ENCODE peak calls at places on chromosomes 6 and 20, in seven cellular contexts. Z, V, X, I, R, J and G are unnamed samples.

GRCh38 chr6:151093706-151094105 is 146.1 kb upstream of the AKAP12 start:
- DNase-seq in Z (no peak), V (no peak), X (no peak), I (no peak), R (no peak), J (no peak), G (no peak)

GRCh38 chr6:141552463-141552862 is 580.3 kb upstream of the GJE1 start:
- DNase-seq in Z (no peak), V (no peak), X (peak), I (no peak), R (no peak), J (no peak), G (peak)

GRCh38 chr20:51404297-51405060 is 138.0 kb downstream of the NFATC2 start:
- DNase-seq in Z (peak), V (peak), X (peak), I (no peak), R (no peak), J (peak), G (peak)

GRCh38 chr6:167141667-167142432 is 15.9 kb downstream of the GPR31 start:
- DNase-seq in Z (peak), V (peak), X (no peak), I (peak), R (peak), J (peak), G (peak)

GRCh38 chr6:117079946-117080345 is 185.4 kb upstream of the VGLL2 start:
- DNase-seq in Z (no peak), V (no peak), X (no peak), I (no peak), R (no peak), J (no peak), G (no peak)

GRCh38 chr6:24125980-24126379 is at the start of gene NRSN1:
- DNase-seq in Z (no peak), V (no peak), X (no peak), I (peak), R (peak), J (no peak), G (no peak)

GRCh38 chr20:38799248-38799647 is 6.2 kb upstream of the PPP1R16B start:
- DNase-seq in Z (peak), V (no peak), X (no peak), I (no peak), R (no peak), J (no peak), G (no peak)

GRCh38 chr6:30682181-30683117 is 4.0 kb downstream of the PPP1R18 start:
- DNase-seq in Z (peak), V (peak), X (peak), I (peak), R (peak), J (peak), G (peak)

GRCh38 chr6:154447929-154448328 is 62.6 kb downstream of the CNKSR3 start:
- DNase-seq in Z (no peak), V (no peak), X (peak), I (no peak), R (no peak), J (no peak), G (no peak)

GRCh38 chr20:61253640-61254511 is 1.8 kb downstream of the CDH4 start:
- DNase-seq in Z (no peak), V (no peak), X (no peak), I (peak), R (no peak), J (no peak), G (no peak)

GRCh38 chr6:85574932-85575598 is 18.6 kb downstream of the SNX14 start:
- DNase-seq in Z (no peak), V (no peak), X (peak), I (no peak), R (no peak), J (no peak), G (peak)

GRCh38 chr6:160766657-160767018 is 64.6 kb downstream of the PLG start:
- DNase-seq in Z (no peak), V (no peak), X (no peak), I (no peak), R (no peak), J (no peak), G (no peak)

GRCh38 chr6:114119056-114119455 is 148.1 kb upstream of the HDAC2 start:
- DNase-seq in Z (no peak), V (no peak), X (no peak), I (no peak), R (no peak), J (no peak), G (no peak)

GRCh38 chr6:22099241-22099640 is 197.6 kb downstream of the PRL start:
- DNase-seq in Z (no peak), V (no peak), X (no peak), I (no peak), R (no peak), J (no peak), G (no peak)

GRCh38 chr6:167553716-167554115 is 228.8 kb downstream of the TTLL2 start:
- DNase-seq in Z (no peak), V (no peak), X (no peak), I (no peak), R (no peak), J (no peak), G (no peak)

GRCh38 chr6:34513628-34514027 is 42.5 kb downstream of the SPDEF start:
- DNase-seq in Z (no peak), V (no peak), X (no peak), I (no peak), R (no peak), J (no peak), G (no peak)

GRCh38 chr6:10310826-10311225 is 104.0 kb downstream of the TFAP2A start:
- DNase-seq in Z (no peak), V (no peak), X (no peak), I (no peak), R (no peak), J (no peak), G (peak)

GRCh38 chr6:35096129-35096852 is 44.8 kb downstream of the TCP11 start:
- DNase-seq in Z (no peak), V (no peak), X (peak), I (no peak), R (no peak), J (no peak), G (peak)

GRCh38 chr6:109292420-109292819 is 89.8 kb downstream of the CD164 start:
- DNase-seq in Z (no peak), V (no peak), X (no peak), I (no peak), R (no peak), J (no peak), G (no peak)

GRCh38 chr6:68779366-68779765 is 144.3 kb downstream of the ADGRB3 start:
- DNase-seq in Z (no peak), V (no peak), X (no peak), I (no peak), R (no peak), J (no peak), G (no peak)

GRCh38 chr6:52304917-52305316 is 20.4 kb upstream of the MCM3 start:
- DNase-seq in Z (peak), V (no peak), X (no peak), I (peak), R (no peak), J (no peak), G (no peak)

GRCh38 chr6:137217801-137218472 is 1.2 kb downstream of the IFNGR1 start:
- DNase-seq in Z (peak), V (no peak), X (no peak), I (no peak), R (no peak), J (no peak), G (no peak)

GRCh38 chr6:167683028-167683862 is 143.5 kb upstream of the AFDN start:
- DNase-seq in Z (peak), V (no peak), X (peak), I (peak), R (peak), J (no peak), G (peak)

GRCh38 chr20:36967636-36968035 is 16.1 kb upstream of the SAMHD1 start:
- DNase-seq in Z (no peak), V (no peak), X (no peak), I (no peak), R (no peak), J (no peak), G (no peak)

GRCh38 chr20:50328161-50328979 is 137.7 kb downstream of the CEBPB start:
- DNase-seq in Z (no peak), V (no peak), X (no peak), I (no peak), R (no peak), J (no peak), G (no peak)

GRCh38 chr6:152351742-152352141 is 285.4 kb downstream of the SYNE1 start:
- DNase-seq in Z (no peak), V (no peak), X (no peak), I (no peak), R (no peak), J (no peak), G (no peak)

GRCh38 chr20:40251284-40251932 is 437.6 kb downstream of the MAFB start:
- DNase-seq in Z (peak), V (no peak), X (peak), I (peak), R (no peak), J (no peak), G (peak)

GRCh38 chr6:166969390-166970002 is 13.1 kb upstream of the RNASET2 start:
- DNase-seq in Z (no peak), V (no peak), X (no peak), I (no peak), R (no peak), J (no peak), G (no peak)

GRCh38 chr20:47568019-47568418 is 66.3 kb downstream of the NCOA3 start:
- DNase-seq in Z (no peak), V (no peak), X (peak), I (peak), R (no peak), J (no peak), G (peak)

GRCh38 chr6:142537612-142538478 is 236.0 kb downstream of the ADGRG6 start:
- DNase-seq in Z (no peak), V (no peak), X (peak), I (no peak), R (no peak), J (no peak), G (no peak)

GRCh38 chr20:32539817-32540675 is 45.1 kb downstream of the NOL4L start:
- DNase-seq in Z (peak), V (peak), X (no peak), I (no peak), R (no peak), J (peak), G (no peak)

GRCh38 chr20:48523191-48523757 is 304.5 kb downstream of the PREX1 start:
- DNase-seq in Z (peak), V (no peak), X (peak), I (peak), R (no peak), J (no peak), G (peak)